ENCODE peak calls at places on chromosomes 1 and 21, in seven cellular contexts. M is IMR-90, C is H9, F is neuronal stem cell, E is trophoblast cell, G is mesenchymal stem cell, T is H1. P is an unnamed sample.

GRCh38 chr1:223022641-223023473 is 120.2 kb downstream of the TLR5 start:
- DNase-seq in M (no peak), C (peak), F (peak), E (no peak), G (no peak), T (no peak), P (peak)

GRCh38 chr1:21334214-21335087 is 44.2 kb upstream of the ECE1 start:
- DNase-seq in M (peak), C (peak), F (no peak), E (peak), G (peak), T (no peak), P (peak)

GRCh38 chr1:155125946-155126493 is 1.7 kb upstream of the EFNA1 start:
- DNase-seq in M (no peak), C (peak), F (peak), E (peak), G (peak), T (no peak), P (peak)

GRCh38 chr1:229218612-229219025 is 52.3 kb upstream of the RAB4A start:
- DNase-seq in M (no peak), C (no peak), F (no peak), E (no peak), G (no peak), T (no peak), P (no peak)

GRCh38 chr1:109935451-109935900 is 24.8 kb downstream of the CSF1 start:
- DNase-seq in M (no peak), C (no peak), F (no peak), E (no peak), G (no peak), T (no peak), P (no peak)

GRCh38 chr1:183676515-183677189 is 23.5 kb upstream of the APOBEC4 start:
- DNase-seq in M (peak), C (no peak), F (no peak), E (peak), G (peak), T (no peak), P (peak)

GRCh38 chr1:23202263-23202749 is 15.0 kb downstream of the HTR1D start:
- DNase-seq in M (peak), C (no peak), F (no peak), E (no peak), G (peak), T (no peak), P (no peak)

GRCh38 chr1:117622726-117623125 is 16.9 kb downstream of the TENT5C start:
- DNase-seq in M (no peak), C (no peak), F (no peak), E (no peak), G (no peak), T (no peak), P (no peak)

GRCh38 chr1:182446033-182446669 is 3.8 kb upstream of the RGSL1 start:
- DNase-seq in M (peak), C (peak), F (peak), E (peak), G (peak), T (no peak), P (peak)

GRCh38 chr1:115006191-115006590 is 23.4 kb upstream of the TSHB start:
- DNase-seq in M (no peak), C (no peak), F (no peak), E (peak), G (no peak), T (no peak), P (no peak)

GRCh38 chr1:214966366-214966765 is 116.2 kb upstream of the KCNK2 start:
- DNase-seq in M (peak), C (no peak), F (no peak), E (no peak), G (no peak), T (no peak), P (no peak)

GRCh38 chr1:220527279-220528048 is 472 bp upstream of the MARK1 start:
- DNase-seq in M (no peak), C (peak), F (peak), E (no peak), G (peak), T (no peak), P (peak)

GRCh38 chr1:205913451-205914204 is 29.6 kb downstream of the SLC26A9 start:
- DNase-seq in M (no peak), C (no peak), F (no peak), E (no peak), G (no peak), T (no peak), P (peak)

GRCh38 chr1:219292341-219292740 is 118.7 kb downstream of the LYPLAL1 start:
- DNase-seq in M (no peak), C (no peak), F (no peak), E (no peak), G (no peak), T (no peak), P (no peak)
- H2BK5ac ChIP-seq in M (no peak), C (no peak), F (no peak), E (no peak), G (no peak), T (no peak), P (no peak)

GRCh38 chr1:212738330-212738729 is 38.7 kb upstream of the BATF3 start:
- DNase-seq in M (peak), C (no peak), F (no peak), E (no peak), G (no peak), T (no peak), P (no peak)
- H2BK5ac ChIP-seq in M (no peak), C (no peak), F (no peak), E (no peak), G (no peak), T (no peak), P (no peak)

GRCh38 chr21:41161428-41161827 is 6.5 kb upstream of the BACE2 start:
- DNase-seq in M (no peak), C (no peak), F (no peak), E (no peak), G (no peak), T (no peak), P (no peak)

GRCh38 chr21:41160036-41160435 is 7.9 kb upstream of the BACE2 start:
- DNase-seq in M (no peak), C (no peak), F (no peak), E (no peak), G (no peak), T (no peak), P (no peak)

GRCh38 chr21:41152149-41152548 is 15.8 kb upstream of the BACE2 start:
- DNase-seq in M (no peak), C (no peak), F (no peak), E (no peak), G (no peak), T (no peak), P (no peak)

GRCh38 chr21:41153443-41153842 is 14.5 kb upstream of the BACE2 start:
- DNase-seq in M (no peak), C (no peak), F (no peak), E (no peak), G (no peak), T (no peak), P (no peak)

DNA sequence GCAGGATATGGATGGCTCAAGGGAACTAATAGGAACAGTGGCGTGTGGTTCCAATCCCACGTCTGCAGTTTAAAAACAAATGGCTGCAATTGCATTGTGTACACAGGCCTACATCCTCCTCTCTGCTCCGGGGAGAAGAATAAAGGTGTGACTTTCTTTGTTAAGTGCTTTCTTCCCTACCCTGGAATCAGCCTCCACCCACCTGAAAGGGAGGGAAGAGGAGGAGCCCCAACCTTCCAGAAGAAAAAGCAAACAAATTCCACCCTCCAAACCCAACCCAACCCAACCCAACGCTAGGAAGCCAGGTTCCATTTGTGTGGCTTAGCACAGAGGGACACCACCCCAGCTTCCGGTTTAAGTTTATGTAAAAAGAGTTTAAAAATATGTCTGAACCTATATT is 11.8 kb upstream of the BACE2 start:
- DNase-seq in M (no peak), C (no peak), F (no peak), E (no peak), G (no peak), T (no peak), P (no peak)
- H2BK5ac ChIP-seq in M (no peak), C (no peak), F (no peak), E (no peak), G (no peak), T (no peak), P (no peak)

GRCh38 chr1:173153503-173153902 is 53.6 kb downstream of the TNFSF4 start:
- DNase-seq in M (no peak), C (no peak), F (no peak), E (no peak), G (no peak), T (no peak), P (no peak)
- H2BK5ac ChIP-seq in M (no peak), C (no peak), F (no peak), E (no peak), G (no peak), T (no peak), P (no peak)